ENCODE peak calls at places on chromosome 16, in eight cellular contexts. M is glutamatergic neuron, N is pulmonary artery endothelial cell, Y is NCI-H1092, J is amniotic stem cell, D is fibroblast of villous mesenchyme, R is skeletal muscle cell, K is GM04504. H is an unnamed sample.

GRCh38 chr16:57186630-57187507 is 740 bp downstream of the RSPRY1 start:
- DNase-seq in M (peak), N (no peak), Y (no peak), J (no peak), D (peak), R (no peak), K (no peak), H (no peak)

GRCh38 chr16:70391881-70392481 is 45.3 kb downstream of the DDX19A start:
- DNase-seq in M (peak), N (no peak), Y (no peak), J (peak), D (peak), R (peak), K (peak), H (no peak)

GRCh38 chr16:78257376-78257728 is 157.9 kb downstream of the WWOX start:
- DNase-seq in M (no peak), N (no peak), Y (no peak), J (no peak), D (peak), R (no peak), K (no peak), H (peak)

GRCh38 chr16:74698220-74698619 is 2.4 kb downstream of the MLKL start:
- DNase-seq in M (no peak), N (no peak), Y (no peak), J (no peak), D (peak), R (no peak), K (no peak), H (no peak)

GRCh38 chr16:3317315-3317999 is 12.2 kb downstream of the ZNF75A start:
- DNase-seq in M (no peak), N (no peak), Y (no peak), J (no peak), D (peak), R (no peak), K (no peak), H (peak)

GRCh38 chr16:88569614-88569984 is 604 bp upstream of the ZC3H18 start:
- DNase-seq in M (no peak), N (no peak), Y (no peak), J (no peak), D (peak), R (no peak), K (no peak), H (no peak)

GRCh38 chr16:80317132-80318098 is 223.4 kb upstream of the DYNLRB2 start:
- DNase-seq in M (peak), N (no peak), Y (no peak), J (no peak), D (no peak), R (no peak), K (no peak), H (no peak)

GRCh38 chr16:13351651-13352217 is 450.3 kb downstream of the SHISA9 start:
- DNase-seq in M (no peak), N (no peak), Y (peak), J (no peak), D (no peak), R (no peak), K (no peak), H (no peak)

GRCh38 chr16:47008174-47008573 is 34.7 kb upstream of the DNAJA2 start:
- DNase-seq in M (no peak), N (no peak), Y (no peak), J (no peak), D (no peak), R (no peak), K (no peak), H (no peak)

GRCh38 chr16:89363621-89364393 is 126.6 kb downstream of the ANKRD11 start:
- DNase-seq in M (no peak), N (peak), Y (no peak), J (no peak), D (peak), R (no peak), K (peak), H (no peak)

GRCh38 chr16:87201052-87201451 is 116.1 kb downstream of the C16orf95 start:
- DNase-seq in M (no peak), N (peak), Y (no peak), J (peak), D (peak), R (peak), K (peak), H (no peak)